ENCODE peak calls at places on chromosomes 3 and 15, in eight cellular contexts. L is Peyer's patch, I is stomach, U is left cardiac atrium, M is heart right ventricle, C is GDM1, V is NCI-H2081, O is astrocyte of the cerebellum. Y is an unnamed sample.

GRCh38 chr3:36648241-36649034 is 115.9 kb downstream of the DCLK3 start:
- DNase-seq in V (no peak), M (no peak), C (no peak), U (no peak), I (no peak), L (no peak), O (peak), Y (no peak)

GRCh38 chr15:26667222-26667988 is 105.5 kb downstream of the GABRB3 start:
- DNase-seq in V (no peak), M (peak), L (no peak), C (no peak), O (no peak), U (peak), I (peak), Y (no peak)

GRCh38 chr3:158810823-158811425 is 9.1 kb downstream of the MFSD1 start:
- DNase-seq in L (no peak), U (no peak), I (no peak), M (no peak), V (no peak), O (no peak), C (no peak), Y (no peak)

GRCh38 chr15:59303641-59304433 is 68.8 kb downstream of the MYO1E start:
- DNase-seq in L (no peak), V (no peak), M (no peak), O (no peak), U (no peak), I (peak), C (no peak), Y (no peak)

GRCh38 chr3:195240171-195240701 is 30.7 kb downstream of the XXYLT1 start:
- DNase-seq in U (peak), M (peak), I (no peak), O (no peak), V (no peak), C (no peak), L (no peak), Y (peak)

GRCh38 chr3:48561045-48561736 is 2.4 kb downstream of the UCN2 start:
- DNase-seq in O (no peak), L (no peak), C (no peak), U (peak), M (peak), I (peak), V (no peak), Y (peak)

GRCh38 chr15:69074011-69074842 is 59.7 kb downstream of the NOX5 start:
- DNase-seq in O (peak), M (peak), C (no peak), L (peak), U (peak), V (peak), I (peak), Y (peak)

GRCh38 chr3:190258634-190259033 is 63.6 kb downstream of the CLDN1 start:
- DNase-seq in C (peak), M (no peak), L (no peak), U (no peak), V (no peak), O (no peak), I (no peak), Y (no peak)

GRCh38 chr15:78968539-78969271 is 23.9 kb upstream of the CTSH start:
- DNase-seq in M (no peak), C (no peak), V (no peak), L (no peak), I (peak), O (no peak), U (no peak), Y (no peak)

GRCh38 chr15:55282284-55282833 is 7.3 kb downstream of the RAB27A start:
- DNase-seq in I (no peak), O (peak), U (no peak), C (no peak), V (no peak), L (no peak), M (no peak), Y (no peak)

GRCh38 chr15:90869601-90870353 is 1.4 kb downstream of the FURIN start:
- DNase-seq in I (no peak), C (peak), O (no peak), U (peak), V (no peak), L (peak), M (peak), Y (peak)

GRCh38 chr15:23857028-23857641 is 170.0 kb upstream of the NDN start:
- DNase-seq in C (peak), M (peak), L (no peak), U (no peak), V (no peak), O (peak), I (peak), Y (no peak)

GRCh38 chr15:43769584-43770228 is 7.1 kb downstream of the ELL3 start:
- DNase-seq in U (peak), V (peak), I (peak), L (peak), M (peak), C (peak), O (no peak), Y (no peak)

GRCh38 chr15:88874275-88874674 is 21.1 kb downstream of the HAPLN3 start:
- DNase-seq in V (no peak), C (no peak), U (no peak), M (no peak), I (no peak), L (no peak), O (no peak), Y (no peak)

GRCh38 chr15:45021331-45021730 is 1.7 kb upstream of the SORD start:
- DNase-seq in O (no peak), V (no peak), I (peak), M (no peak), U (no peak), C (no peak), L (no peak), Y (no peak)

GRCh38 chr3:16028604-16029003 is 145.9 kb upstream of the GALNT15 start:
- DNase-seq in C (no peak), I (no peak), V (no peak), L (no peak), O (no peak), M (no peak), U (no peak), Y (no peak)

GRCh38 chr3:39502838-39503145 is 35.3 kb downstream of the MOBP start:
- DNase-seq in O (no peak), I (no peak), C (no peak), L (no peak), U (no peak), V (no peak), M (no peak), Y (no peak)

GRCh38 chr3:160665784-160666526 is 11.0 kb upstream of the ARL14 start:
- DNase-seq in O (peak), U (no peak), I (no peak), L (no peak), V (no peak), C (no peak), M (no peak), Y (no peak)

GRCh38 chr15:84859143-84859542 is 25.3 kb upstream of the SLC28A1 start:
- DNase-seq in U (no peak), C (no peak), M (no peak), O (no peak), I (peak), L (no peak), V (no peak), Y (no peak)

Y was measured in sigmoid colon.